ENCODE peak calls at places on chromosome 12, in four cellular contexts. S, D, B and N are unnamed samples.

GRCh38 chr12:89862511-89863331 is 154.1 kb upstream of the ATP2B1 start:
- DNase-seq in B (no peak), D (peak; percentile 58), S (no peak), N (peak; percentile 11)

GRCh38 chr12:28489256-28489655 is 299.0 kb downstream of the CCDC91 start:
- DNase-seq in B (no peak), D (no peak), S (no peak), N (no peak)

GRCh38 chr12:19031032-19031431 is 98.5 kb upstream of the PLEKHA5 start:
- DNase-seq in D (no peak), S (no peak), B (no peak), N (no peak)

GRCh38 chr12:64566122-64566521 is 44.2 kb upstream of the RASSF3 start:
- DNase-seq in B (no peak), D (no peak), S (no peak), N (no peak)

GRCh38 chr12:51621155-51621922 is 30.3 kb downstream of the SCN8A start:
- DNase-seq in D (no peak), S (no peak), B (no peak), N (no peak)

GRCh38 chr12:2387051-2387834 is 334.5 kb downstream of the CACNA1C start:
- DNase-seq in B (no peak), D (no peak), S (no peak), N (no peak)

GRCh38 chr12:69239922-69240624 is 704 bp downstream of the CPSF6 start:
- DNase-seq in S (peak; percentile 49), D (peak; percentile 30), B (peak; percentile 22), N (peak; percentile 46)

GRCh38 chr12:96077081-96077480 is 41.7 kb upstream of the LTA4H start:
- DNase-seq in S (no peak), D (no peak), B (no peak), N (no peak)

GRCh38 chr12:96425321-96425720 is 25.1 kb upstream of the CDK17 start:
- DNase-seq in B (no peak), D (no peak), S (no peak), N (no peak)

GRCh38 chr12:13941258-13942249 is 39.8 kb downstream of the GRIN2B start:
- DNase-seq in B (peak; percentile 52), D (peak; percentile 19), S (no peak), N (peak; percentile 73)

GRCh38 chr12:130813436-130813835 is 25.6 kb downstream of the STX2 start:
- DNase-seq in S (no peak), D (no peak), B (no peak), N (no peak)

GRCh38 chr12:62625238-62625637 is 158.6 kb downstream of the MON2 start:
- DNase-seq in S (no peak), D (no peak), B (no peak), N (no peak)

GRCh38 chr12:122979001-122979907 is 1.2 kb upstream of the ARL6IP4 start:
- DNase-seq in S (peak; percentile 14), B (no peak), D (no peak), N (no peak)

GRCh38 chr12:2976581-2976996 is 17.4 kb downstream of the TEAD4 start:
- DNase-seq in S (no peak), B (no peak), D (no peak), N (no peak)

GRCh38 chr12:108738165-108738564 is 6.8 kb upstream of the CORO1C start:
- DNase-seq in S (no peak), D (no peak), B (no peak), N (no peak)

GRCh38 chr12:105457026-105457425 is 126.5 kb downstream of the C12orf75 start:
- DNase-seq in D (no peak), B (no peak), S (no peak), N (no peak)

GRCh38 chr12:29709641-29710040 is 74.1 kb downstream of the TMTC1 start:
- DNase-seq in B (no peak), D (no peak), S (no peak), N (no peak)

GRCh38 chr12:47276253-47277070 is 196.7 kb upstream of the AMIGO2 start:
- DNase-seq in D (peak; percentile 49), S (peak; percentile 35), B (no peak), N (peak; percentile 70)

GRCh38 chr12:51972849-51973273 is 21.4 kb downstream of the ACVR1B start:
- DNase-seq in D (no peak), S (peak; percentile 47), B (no peak), N (no peak)

GRCh38 chr12:49792976-49793580 is 35.1 kb downstream of the NCKAP5L start:
- DNase-seq in D (no peak), B (no peak), S (no peak), N (no peak)

GRCh38 chr12:75738486-75738885 is 227.1 kb upstream of the KRR1 start:
- DNase-seq in D (no peak), B (no peak), S (peak; percentile 16), N (no peak)